ENCODE peak calls at places on chromosomes 4 and X, in four cellular contexts. G is IMR-90, I is mesendoderm, A is H9. M is an unnamed sample.

GRCh38 chr4:147096667-147097604 is 151.3 kb upstream of the TTC29 start:
- DNase-seq in I (peak), G (peak), A (no peak), M (peak)

GRCh38 chrX:8834393-8834792 is 33.2 kb upstream of the FAM9A start:
- DNase-seq in A (no peak), G (no peak), I (no peak), M (no peak)

GRCh38 chr4:86416081-86416480 is 56.2 kb upstream of the MAPK10 start:
- DNase-seq in A (no peak), G (peak), I (no peak), M (no peak)

GRCh38 chr4:71231753-71232420 is 106.9 kb upstream of the SLC4A4 start:
- DNase-seq in G (peak), I (no peak), A (no peak), M (no peak)

GRCh38 chr4:10803944-10804343 is 119.4 kb upstream of the CLNK start:
- DNase-seq in I (no peak), A (no peak), G (no peak), M (no peak)

GRCh38 chr4:184215709-184216328 is 1.9 kb downstream of the ENPP6 start:
- DNase-seq in I (no peak), G (no peak), A (no peak), M (no peak)

GRCh38 chrX:63475200-63475599 is 124.1 kb upstream of the SPIN4 start:
- DNase-seq in G (no peak), I (peak), A (no peak), M (no peak)

GRCh38 chrX:18810416-18810815 is 103.0 kb downstream of the PPEF1 start:
- DNase-seq in A (no peak), I (no peak), G (no peak), M (no peak)

GRCh38 chrX:12951590-12951965 is 23.3 kb upstream of the TMSB4X start:
- DNase-seq in G (no peak), A (no peak), I (no peak), M (no peak)

GRCh38 chr4:88967883-88968316 is 89.1 kb downstream of the FAM13A start:
- DNase-seq in A (no peak), G (no peak), I (no peak), M (no peak)

GRCh38 chrX:132704769-132705168 is 215.9 kb upstream of the MBNL3 start:
- DNase-seq in G (no peak), I (peak), A (no peak), M (peak)

GRCh38 chr4:140004580-140005314 is 149.2 kb downstream of the MAML3 start:
- DNase-seq in G (peak), A (peak), I (peak), M (peak)

GRCh38 chr4:112994732-112995131 is 54.7 kb upstream of the ANK2 start:
- DNase-seq in A (no peak), G (no peak), I (no peak), M (no peak)

GRCh38 chr4:129498626-129499025 is 402.7 kb downstream of the C4orf33 start:
- DNase-seq in I (no peak), A (no peak), G (no peak), M (no peak)

GRCh38 chr4:67371563-67371962 is 173.7 kb downstream of the CENPC start:
- DNase-seq in A (no peak), G (no peak), I (no peak), M (no peak)

GRCh38 chrX:71102292-71102691 is 4.2 kb downstream of the CXorf65 start:
- DNase-seq in A (no peak), G (no peak), I (no peak), M (no peak)

GRCh38 chr4:55378617-55379467 is 16.9 kb upstream of the TMEM165 start:
- DNase-seq in A (no peak), I (no peak), G (no peak), M (no peak)

GRCh38 chrX:108699368-108699767 is 37.0 kb downstream of the IRS4 start:
- DNase-seq in I (peak), G (peak), A (no peak), M (peak)

GRCh38 chr4:163486321-163486720 is 8.2 kb upstream of the TMA16 start:
- DNase-seq in A (no peak), I (no peak), G (no peak), M (no peak)

GRCh38 chrX:86806786-86807185 is 658.5 kb downstream of the DACH2 start:
- DNase-seq in I (peak), A (peak), G (peak), M (peak)

GRCh38 chr4:57103051-57103450 is 7.1 kb downstream of the IGFBP7 start:
- DNase-seq in A (no peak), I (no peak), G (peak), M (peak)

GRCh38 chr4:102469806-102470205 is 31.4 kb upstream of the NFKB1 start:
- DNase-seq in I (no peak), G (no peak), A (no peak), M (no peak)

GRCh38 chr4:54231419-54232150 is 2.5 kb downstream of the PDGFRA start:
- DNase-seq in A (peak), I (peak), G (peak), M (peak)

GRCh38 chr4:8434251-8435073 is 6.1 kb downstream of the ACOX3 start:
- DNase-seq in A (no peak), I (no peak), G (no peak), M (no peak)

GRCh38 chrX:103607385-103608304 is at the start of gene TCEAL3:
- DNase-seq in A (peak), I (peak), G (peak), M (peak)

GRCh38 chrX:87572911-87573310 is 55.3 kb downstream of the KLHL4 start:
- DNase-seq in G (no peak), A (no peak), I (peak), M (peak)

DNA sequence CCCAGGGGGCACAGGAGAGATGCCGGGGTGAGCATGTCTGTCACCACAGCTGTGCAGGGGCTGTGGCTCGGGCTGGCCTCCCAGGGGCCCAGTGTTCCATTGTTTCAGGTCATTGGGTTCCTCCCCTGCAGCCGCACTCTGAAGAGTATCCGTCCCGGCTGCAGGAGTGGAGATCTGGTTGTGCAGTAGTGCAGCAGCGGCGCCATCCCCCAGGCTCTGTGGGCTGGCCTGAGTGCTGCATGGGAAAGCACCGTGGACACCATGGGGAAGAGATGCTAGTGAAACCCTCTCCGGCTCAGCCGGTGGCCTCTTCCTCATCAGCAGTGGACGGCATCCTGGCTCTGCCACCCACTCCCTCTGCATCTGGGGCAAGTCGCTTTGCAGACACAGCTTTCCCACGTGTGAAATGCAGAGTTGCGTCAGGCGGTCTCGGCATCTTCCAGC is 29.2 kb downstream of the TBC1D14 start:
- DNase-seq in A (no peak), I (no peak), G (no peak), M (no peak)
- H3K18ac ChIP-seq in A (no peak), I (no peak), G (no peak), M (peak)

GRCh38 chr4:148443550-148444295 is 1.5 kb upstream of the NR3C2 start:
- DNase-seq in G (no peak), I (peak), A (no peak), M (peak)
- H2BK15ac ChIP-seq in G (no peak), I (no peak), A (no peak), M (peak)

DNA sequence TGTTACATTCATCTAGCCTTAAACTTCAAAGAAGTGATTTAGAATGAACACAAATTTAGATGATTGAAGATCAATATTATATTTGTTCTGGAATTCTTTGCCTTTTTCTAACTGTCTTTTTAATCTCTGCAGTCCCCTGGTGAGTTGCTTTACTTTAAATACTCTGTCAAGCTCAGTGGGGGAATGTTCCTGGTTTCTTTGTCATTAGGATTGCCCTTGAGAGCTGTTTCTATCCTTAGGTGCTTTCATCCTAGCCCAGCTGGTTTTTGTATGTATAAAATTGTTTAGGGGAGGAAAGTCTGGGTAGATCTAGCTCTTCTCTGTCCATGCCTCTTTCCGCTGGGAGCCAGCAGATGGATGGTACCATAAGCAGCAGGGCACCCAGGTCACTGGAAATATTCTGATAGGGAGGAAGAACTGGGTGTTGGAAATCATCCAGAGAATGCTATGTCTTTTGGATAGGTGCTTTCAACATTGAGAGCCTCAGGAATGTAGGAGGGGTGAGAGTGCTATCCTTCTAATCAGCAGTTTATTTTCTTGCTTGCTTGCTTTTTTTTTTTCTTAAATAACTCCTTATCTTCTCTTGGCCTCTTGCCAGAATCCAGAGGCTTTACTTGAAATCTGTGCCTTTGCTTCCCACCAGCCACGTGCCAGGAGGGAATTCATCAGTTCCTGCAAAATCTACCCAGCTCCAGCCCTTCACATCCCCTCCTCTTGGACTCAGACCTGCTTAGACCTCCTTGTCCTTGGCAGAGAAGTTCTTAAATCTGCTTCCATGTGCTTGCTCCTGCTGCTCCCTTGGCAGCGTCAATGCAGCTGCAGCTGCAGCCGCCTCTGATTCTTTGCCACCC is 215.3 kb upstream of the ANXA3 start:
- DNase-seq in G (peak), I (peak), A (no peak), M (peak)
- H2BK120ac ChIP-seq in G (no peak), I (no peak), A (no peak), M (no peak)

GRCh38 chr4:37949636-37950426 is 10.4 kb upstream of the PTTG2 start:
- DNase-seq in A (no peak), G (no peak), I (no peak), M (no peak)

GRCh38 chr4:37948542-37948941 is 11.7 kb upstream of the PTTG2 start:
- DNase-seq in A (no peak), G (no peak), I (no peak), M (no peak)

GRCh38 chr4:37951465-37952352 is 8.5 kb upstream of the PTTG2 start:
- DNase-seq in A (no peak), G (no peak), I (no peak), M (no peak)

DNA sequence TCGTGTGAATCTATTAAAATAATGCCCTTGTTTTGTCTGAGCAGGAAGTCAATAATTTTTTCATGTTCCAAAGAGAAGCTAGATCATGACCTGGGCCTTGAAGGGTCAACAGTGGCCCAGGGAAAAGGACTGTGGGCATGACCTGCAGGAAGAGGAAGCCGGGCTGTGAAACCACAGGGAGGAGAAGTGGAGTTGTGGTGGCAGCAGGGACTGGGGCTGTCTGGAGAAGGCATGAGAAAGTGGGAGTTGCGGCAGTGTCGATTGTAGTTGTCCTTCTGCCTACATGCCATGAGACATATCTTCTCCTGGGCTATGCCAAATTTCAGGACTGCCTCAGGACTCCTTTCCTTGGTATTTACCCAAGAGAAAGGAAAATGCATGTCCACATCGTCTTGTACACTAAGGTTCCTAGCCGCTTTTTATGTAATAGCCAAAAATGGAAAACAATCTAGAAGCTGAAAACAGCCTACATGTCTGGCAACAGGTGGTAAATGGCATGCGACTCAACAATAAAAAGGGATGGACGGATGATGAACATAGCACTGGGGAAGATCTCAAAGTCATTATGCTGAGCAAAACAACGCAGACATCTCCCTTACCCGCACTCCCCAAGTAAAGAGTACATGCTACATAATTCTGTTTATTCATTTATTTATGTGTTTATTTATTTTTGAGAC is 13.6 kb upstream of the PTTG2 start:
- DNase-seq in I (no peak), A (no peak), G (no peak), M (no peak)
- H3K18ac ChIP-seq in I (no peak), A (no peak), G (no peak), M (no peak)

GRCh38 chr4:187799735-187800134 is 195.8 kb upstream of the ZFP42 start:
- DNase-seq in G (no peak), A (no peak), I (no peak), M (no peak)
- H2BK15ac ChIP-seq in G (no peak), A (no peak), I (no peak), M (no peak)

GRCh38 chr4:128060620-128061565 is at the start of gene LARP1B:
- DNase-seq in I (peak), G (peak), A (peak), M (peak)
- H2BK120ac ChIP-seq in I (no peak), G (peak), A (no peak), M (peak)